ENCODE peak calls at places on chromosomes 2 and 18, in seven cellular contexts. Q, Y, A, W, F, Z and J are unnamed samples.

GRCh38 chr2:138029238-138029637 is 65.0 kb downstream of the HNMT start:
- DNase-seq in Q (peak; percentile 16), Y (no peak), A (no peak), W (peak; percentile 81), F (peak; percentile 75), Z (no peak), J (no peak)

GRCh38 chr18:57839942-57840381 is 36.8 kb upstream of the ATP8B1 start:
- DNase-seq in Q (no peak), Y (no peak), A (no peak), W (peak; percentile 77), F (peak; percentile 71), Z (no peak), J (no peak)

GRCh38 chr2:99602475-99602874 is 112.7 kb upstream of the REV1 start:
- DNase-seq in Q (no peak), Y (no peak), A (no peak), W (peak; percentile 91), F (peak; percentile 89), Z (no peak), J (no peak)

GRCh38 chr18:27713727-27714080 is 463.2 kb downstream of the CDH2 start:
- DNase-seq in Q (no peak), Y (no peak), A (peak; percentile 53), W (peak; percentile 97), F (peak; percentile 93), Z (no peak), J (no peak)

GRCh38 chr18:67517224-67517765 is 775 bp upstream of the DSEL start:
- DNase-seq in Q (peak; percentile 14), Y (peak; percentile 48), A (peak; percentile 17), W (no peak), F (no peak), Z (no peak), J (no peak)

GRCh38 chr2:133138693-133139092 is 429.6 kb downstream of the NCKAP5 start:
- DNase-seq in Q (no peak), Y (no peak), A (no peak), W (no peak), F (no peak), Z (no peak), J (peak; percentile 4)

GRCh38 chr2:197809064-197809463 is 4.7 kb downstream of the PLCL1 start:
- DNase-seq in Q (no peak), Y (no peak), A (no peak), W (no peak), F (no peak), Z (no peak), J (no peak)

GRCh38 chr2:195509551-195509950 is 147.5 kb upstream of the SLC39A10 start:
- DNase-seq in Q (no peak), Y (no peak), A (no peak), W (no peak), F (no peak), Z (no peak), J (no peak)

GRCh38 chr2:169528271-169528701 is 18.8 kb downstream of the KLHL41 start:
- DNase-seq in Q (peak; percentile 49), Y (no peak), A (peak; percentile 81), W (peak; percentile 68), F (peak; percentile 50), Z (peak; percentile 82), J (peak; percentile 80)

GRCh38 chr18:35049111-35050003 is 8.1 kb downstream of the MAPRE2 start:
- DNase-seq in Q (no peak), Y (no peak), A (no peak), W (no peak), F (no peak), Z (no peak), J (no peak)

GRCh38 chr2:3608373-3609278 is 13.7 kb downstream of the COLEC11 start:
- DNase-seq in Q (no peak), Y (no peak), A (no peak), W (no peak), F (no peak), Z (no peak), J (no peak)

GRCh38 chr2:205687018-205687956 is 5.0 kb downstream of the NRP2 start:
- DNase-seq in Q (no peak), Y (no peak), A (no peak), W (no peak), F (no peak), Z (no peak), J (no peak)

DNA sequence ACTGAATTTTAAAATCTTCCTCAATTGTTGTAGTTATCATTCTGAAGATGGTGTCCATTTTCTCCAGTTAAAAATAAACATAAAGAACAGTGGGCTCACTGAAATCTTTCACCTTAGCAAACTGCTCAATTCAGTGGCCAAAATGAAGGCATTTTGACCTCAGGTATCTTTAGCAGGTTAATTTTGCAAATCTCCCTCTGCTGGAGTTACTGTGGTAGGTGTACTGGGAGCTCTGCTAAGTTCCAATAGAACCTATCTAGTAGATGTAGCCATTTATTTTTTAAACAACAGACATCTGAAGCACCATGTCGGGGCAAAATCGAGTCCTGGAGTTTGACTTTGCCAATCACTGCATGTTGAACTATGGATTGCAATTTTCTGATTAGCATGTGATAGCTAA is 177.1 kb downstream of the IRS1 start:
- DNase-seq in Q (no peak), Y (no peak), A (no peak), W (peak; percentile 20), F (no peak), Z (no peak), J (no peak)
- TF ChIP-seq CTCF in Q (no peak), Y (no peak), A (peak; percentile 31), W (peak; percentile 42), F (peak; percentile 24), Z (peak; percentile 35), J (peak; percentile 21)

GRCh38 chr2:208437755-208438154 is 31.2 kb downstream of the PTH2R start:
- DNase-seq in Q (no peak), Y (no peak), A (no peak), W (no peak), F (no peak), Z (no peak), J (no peak)
- TF ChIP-seq CTCF in Q (no peak), Y (no peak), A (no peak), W (no peak), F (no peak), Z (no peak), J (no peak)

GRCh38 chr2:100818606-100819364 is 1.2 kb upstream of the NPAS2 start:
- DNase-seq in Q (peak; percentile 69), Y (peak; percentile 90), A (peak; percentile 83), W (peak; percentile 81), F (peak; percentile 79), Z (peak; percentile 60), J (peak; percentile 68)
- TF ChIP-seq CTCF in Q (peak; percentile 45), Y (peak; percentile 18), A (peak; percentile 59), W (peak; percentile 41), F (peak; percentile 44), Z (peak; percentile 26), J (peak; percentile 23)

GRCh38 chr18:54950221-54950620 is 9.0 kb downstream of the CCDC68 start:
- DNase-seq in Q (no peak), Y (no peak), A (no peak), W (no peak), F (no peak), Z (no peak), J (peak; percentile 43)
- TF ChIP-seq CTCF in Q (no peak), Y (no peak), A (peak; percentile 19), W (no peak), F (no peak), Z (no peak), J (peak; percentile 47)

GRCh38 chr2:31054383-31054782 is 83.9 kb downstream of the GALNT14 start:
- DNase-seq in Q (no peak), Y (no peak), A (no peak), W (no peak), F (no peak), Z (no peak), J (no peak)
- TF ChIP-seq CTCF in Q (no peak), Y (no peak), A (no peak), W (no peak), F (no peak), Z (no peak), J (no peak)

GRCh38 chr2:201275991-201276390 is 15.7 kb downstream of the CASP8 start:
- DNase-seq in Q (no peak), Y (no peak), A (peak; percentile 52), W (no peak), F (no peak), Z (no peak), J (no peak)
- TF ChIP-seq CTCF in Q (no peak), Y (no peak), A (peak; percentile 45), W (peak; percentile 9), F (no peak), Z (peak; percentile 30), J (no peak)

GRCh38 chr18:25561923-25562322 is 210.0 kb upstream of the ZNF521 start:
- DNase-seq in Q (no peak), Y (no peak), A (peak; percentile 48), W (peak; percentile 50), F (peak; percentile 9), Z (peak; percentile 44), J (peak; percentile 40)
- TF ChIP-seq CTCF in Q (peak; percentile 31), Y (peak; percentile 24), A (peak; percentile 55), W (peak; percentile 40), F (peak; percentile 45), Z (peak; percentile 38), J (no peak)